ENCODE peak calls at places on chromosome 5, in five cellular contexts. C is WTC11, N is posterior cingulate gyrus, W is DMS153, E is stromal cell of bone marrow. I is an unnamed sample.

GRCh38 chr5:99037668-99038067 is 108.9 kb upstream of the CHD1 start:
- DNase-seq in C (peak), N (no peak), W (no peak), E (no peak), I (no peak)

GRCh38 chr5:23029296-23029695 is 176.2 kb upstream of the CDH12 start:
- DNase-seq in C (no peak), N (no peak), W (no peak), E (no peak), I (no peak)

GRCh38 chr5:14161825-14162556 is 18.8 kb downstream of the TRIO start:
- DNase-seq in C (no peak), N (no peak), W (peak), E (no peak), I (no peak)

GRCh38 chr5:55096186-55096585 is 6.3 kb upstream of the GZMA start:
- DNase-seq in C (no peak), N (no peak), W (no peak), E (no peak), I (no peak)

GRCh38 chr5:62268239-62268638 is 37.8 kb upstream of the KIF2A start:
- DNase-seq in C (no peak), N (no peak), W (no peak), E (no peak), I (peak)

GRCh38 chr5:119919279-119919678 is 289.9 kb downstream of the FAM170A start:
- DNase-seq in C (no peak), N (no peak), W (no peak), E (no peak), I (no peak)

GRCh38 chr5:151298465-151298864 is 5.1 kb downstream of the SLC36A3 start:
- DNase-seq in C (no peak), N (no peak), W (no peak), E (no peak), I (no peak)

GRCh38 chr5:126053630-126054029 is 369.6 kb upstream of the GRAMD2B start:
- DNase-seq in C (no peak), N (no peak), W (peak), E (no peak), I (no peak)

GRCh38 chr5:96427823-96428222 is 5.2 kb downstream of the PCSK1 start:
- DNase-seq in C (no peak), N (no peak), W (no peak), E (no peak), I (no peak)

GRCh38 chr5:97078958-97079357 is 63.5 kb downstream of the LIX1 start:
- DNase-seq in C (no peak), N (no peak), W (no peak), E (peak), I (no peak)

GRCh38 chr5:84411832-84412605 is 27.3 kb upstream of the EDIL3 start:
- DNase-seq in C (no peak), N (no peak), W (no peak), E (peak), I (no peak)

GRCh38 chr5:173733831-173734491 is 117.5 kb upstream of the BOD1 start:
- DNase-seq in C (no peak), N (peak), W (no peak), E (no peak), I (peak)

GRCh38 chr5:10442581-10442980 is 902 bp downstream of the ROPN1L start:
- DNase-seq in C (no peak), N (no peak), W (no peak), E (no peak), I (no peak)

GRCh38 chr5:98458726-98459125 is 314.7 kb upstream of the RGMB start:
- DNase-seq in C (no peak), N (no peak), W (no peak), E (no peak), I (no peak)

GRCh38 chr5:120405923-120406322 is 58.2 kb upstream of the PRR16 start:
- DNase-seq in C (no peak), N (no peak), W (no peak), E (peak), I (no peak)

GRCh38 chr5:167261309-167262100 is 1029.9 kb upstream of the WWC1 start:
- DNase-seq in C (no peak), N (no peak), W (no peak), E (no peak), I (no peak)

GRCh38 chr5:149857499-149857898 is 87.1 kb downstream of the PDE6A start:
- DNase-seq in C (no peak), N (peak), W (peak), E (no peak), I (peak)

GRCh38 chr5:177600458-177601018 is 606 bp downstream of the B4GALT7 start:
- DNase-seq in C (no peak), N (no peak), W (no peak), E (no peak), I (no peak)

GRCh38 chr5:152542741-152543140 is 137.7 kb upstream of the NMUR2 start:
- DNase-seq in C (peak), N (no peak), W (no peak), E (no peak), I (no peak)

GRCh38 chr5:109328626-109329025 is 81.1 kb downstream of the PJA2 start:
- DNase-seq in C (no peak), N (no peak), W (no peak), E (peak), I (no peak)